ENCODE peak calls at places on chromosomes 12 and 14, in seven cellular contexts. S is heart left ventricle; X is dorsolateral prefrontal cortex; V is CD8-positive, alpha-beta T cell; B is stomach; P is foreskin fibroblast; E is MM.1S. U is an unnamed sample.
A peak's percentile ranks its signal among the peaks of the same experiment; 100 is the strongest.

GRCh38 chr12:76670776-76671175 is 93.1 kb upstream of the ZDHHC17 start:
- DNase-seq in S (no peak), X (no peak), V (no peak), B (no peak), P (peak; percentile 80), E (no peak), U (no peak)

GRCh38 chr14:102262894-102263462 is 42.0 kb downstream of the MOK start:
- DNase-seq in S (no peak), X (no peak), V (no peak), B (no peak), P (peak; percentile 52), E (no peak), U (peak; percentile 43)

GRCh38 chr14:102362084-102362483 is 606 bp downstream of the CINP start:
- DNase-seq in S (no peak), X (no peak), V (peak; percentile 14), B (no peak), P (peak; percentile 75), E (no peak), U (peak; percentile 32)

GRCh38 chr12:124094188-124094587 is 121.2 kb downstream of the ZNF664 start:
- DNase-seq in S (no peak), X (no peak), V (no peak), B (no peak), P (no peak), E (no peak), U (no peak)

GRCh38 chr12:51246254-51246853 is 7.7 kb downstream of the DAZAP2 start:
- DNase-seq in S (no peak), X (no peak), V (peak; percentile 23), B (no peak), P (peak; percentile 40), E (no peak), U (peak; percentile 56)

GRCh38 chr12:63480186-63480585 is 188.1 kb downstream of the DPY19L2 start:
- DNase-seq in S (no peak), X (no peak), V (no peak), B (no peak), P (no peak), E (no peak), U (no peak)

GRCh38 chr12:6919588-6919987 is 5.2 kb downstream of the ENO2 start:
- DNase-seq in S (peak; percentile 3), X (no peak), V (no peak), B (no peak), P (no peak), E (peak; percentile 55), U (no peak)

GRCh38 chr12:12534134-12534866 is 28.4 kb downstream of the DUSP16 start:
- DNase-seq in S (no peak), X (no peak), V (no peak), B (no peak), P (no peak), E (no peak), U (no peak)

GRCh38 chr14:26319139-26319864 is 278.5 kb downstream of the NOVA1 start:
- DNase-seq in S (no peak), X (no peak), V (no peak), B (no peak), P (no peak), E (no peak), U (no peak)

GRCh38 chr12:55847033-55847432 is 4.3 kb upstream of the MMP19 start:
- DNase-seq in S (peak; percentile 67), X (no peak), V (no peak), B (no peak), P (peak; percentile 83), E (no peak), U (peak; percentile 67)

GRCh38 chr12:1629338-1630080 is 478 bp downstream of the WNT5B start:
- DNase-seq in S (no peak), X (no peak), V (no peak), B (no peak), P (peak; percentile 45), E (no peak), U (no peak)

GRCh38 chr14:93744176-93744575 is 44.1 kb downstream of the PRIMA1 start:
- DNase-seq in S (no peak), X (peak; percentile 81), V (no peak), B (no peak), P (no peak), E (no peak), U (no peak)

GRCh38 chr14:103517626-103518415 is 4.8 kb downstream of the CKB start:
- DNase-seq in S (no peak), X (no peak), V (no peak), B (peak; percentile 64), P (peak; percentile 60), E (no peak), U (peak; percentile 36)

GRCh38 chr12:50024804-50025186 is 499 bp downstream of the RACGAP1 start:
- DNase-seq in S (no peak), X (no peak), V (peak; percentile 19), B (no peak), P (peak; percentile 38), E (peak; percentile 30), U (no peak)

GRCh38 chr14:74881425-74882102 is at the start of gene DLST:
- DNase-seq in S (peak; percentile 87), X (peak; percentile 92), V (peak; percentile 85), B (peak; percentile 87), P (peak; percentile 96), E (peak; percentile 70), U (peak; percentile 85)

GRCh38 chr12:325886-326285 is 63.2 kb downstream of the KDM5A start:
- DNase-seq in S (no peak), X (no peak), V (no peak), B (no peak), P (peak; percentile 4), E (no peak), U (no peak)

GRCh38 chr12:101604132-101604531 is 9.4 kb downstream of the MYBPC1 start:
- DNase-seq in S (no peak), X (no peak), V (no peak), B (no peak), P (no peak), E (no peak), U (no peak)

GRCh38 chr14:100239200-100239839 is 376 bp downstream of the YY1 start:
- DNase-seq in S (peak; percentile 45), X (peak; percentile 46), V (peak; percentile 34), B (no peak), P (peak; percentile 21), E (no peak), U (no peak)

DNA sequence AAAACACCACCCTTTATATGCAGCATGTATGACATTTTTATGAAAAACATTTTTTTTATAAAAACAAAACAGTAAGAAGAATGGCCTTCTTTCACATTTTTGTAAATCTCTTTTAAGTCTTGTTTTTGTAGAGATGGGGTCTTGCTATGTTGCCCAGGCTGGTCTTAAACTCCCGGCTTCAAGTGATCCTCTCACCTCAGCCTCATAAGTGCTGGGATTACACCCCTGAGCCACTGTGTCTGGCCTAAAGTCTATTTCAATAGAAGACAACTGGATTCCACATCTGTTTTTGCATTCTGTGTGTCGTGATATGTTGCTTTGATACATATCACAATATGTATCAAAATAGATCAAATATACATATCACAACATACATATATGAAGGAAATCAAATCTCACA is 98.9 kb downstream of the ELK3 start:
- DNase-seq in S (no peak), X (no peak), V (no peak), B (no peak), P (no peak), E (no peak), U (no peak)
- H3K4me3 ChIP-seq in S (no peak overlapping the region), X (no peak overlapping the region), V (no peak overlapping the region), B (no peak overlapping the region), P (no peak overlapping the region), E (no peak overlapping the region), U (no peak overlapping the region)

GRCh38 chr12:72699362-72699761 is 427.2 kb downstream of the TRHDE start:
- DNase-seq in S (no peak), X (no peak), V (no peak), B (no peak), P (no peak), E (no peak), U (no peak)
- TF ChIP-seq CTCF in S (no peak), X (no peak), V (no peak), B (no peak), P (no peak), E (no peak), U (no peak)

GRCh38 chr12:114671321-114671663 is 12.7 kb downstream of the TBX3 start:
- DNase-seq in S (no peak), X (no peak), V (no peak), B (no peak), P (peak; percentile 31), E (no peak), U (no peak)

GRCh38 chr12:114670257-114670955 is 13.6 kb downstream of the TBX3 start:
- DNase-seq in S (no peak), X (no peak), V (no peak), B (no peak), P (peak; percentile 54), E (no peak), U (no peak)

GRCh38 chr12:114668151-114668891 is 15.7 kb downstream of the TBX3 start:
- DNase-seq in S (peak; percentile 83), X (peak; percentile 75), V (no peak), B (peak; percentile 82), P (peak; percentile 97), E (peak; percentile 47), U (peak; percentile 75)

GRCh38 chr12:114668905-114669304 is 15.1 kb downstream of the TBX3 start:
- DNase-seq in S (no peak), X (no peak), V (no peak), B (no peak), P (no peak), E (no peak), U (no peak)

DNA sequence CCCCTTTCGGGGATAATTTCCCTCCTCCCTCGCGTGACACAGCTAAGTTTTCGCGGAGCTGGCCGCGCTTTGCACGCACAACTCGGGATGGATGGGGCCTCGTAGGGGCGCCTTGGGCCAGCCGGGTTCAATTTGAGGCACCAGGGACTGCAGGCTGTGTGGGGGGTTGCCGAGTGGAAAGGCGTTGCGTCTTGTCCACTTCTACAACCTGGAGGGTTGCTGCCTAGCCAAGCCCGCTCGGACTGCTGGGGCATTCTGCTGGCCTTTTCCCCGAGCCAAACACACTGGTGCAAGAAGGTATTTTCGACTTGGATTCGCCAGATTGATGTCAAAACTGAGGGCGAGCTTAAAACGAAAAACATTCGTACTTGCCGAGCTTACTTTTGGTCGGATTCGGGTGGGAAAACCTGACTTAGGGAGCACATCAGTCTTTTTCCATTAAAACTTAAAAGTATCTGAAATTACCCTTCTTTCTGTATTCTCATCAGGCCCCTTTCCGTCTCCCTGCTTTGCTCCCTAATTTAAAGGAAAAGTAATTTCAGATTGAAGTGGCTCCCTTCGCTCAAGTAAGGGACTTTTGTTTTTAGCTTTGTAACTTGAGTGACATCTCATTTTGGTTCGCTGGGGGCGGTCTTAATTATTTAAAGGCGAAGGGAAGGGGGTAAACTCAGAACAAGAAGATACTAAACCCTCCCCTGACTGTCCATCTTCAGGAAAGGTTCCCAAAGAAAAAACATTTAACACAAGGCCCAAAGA is 14.3 kb downstream of the TBX3 start:
- DNase-seq in S (no peak), X (no peak), V (no peak), B (no peak), P (peak; percentile 95), E (no peak), U (no peak)
- H3K4me3 ChIP-seq in S (no peak overlapping the region), X (no peak overlapping the region), V (no peak overlapping the region), B (no peak overlapping the region), P (peak overlapping the region; percentile 62), E (no peak overlapping the region), U (no peak overlapping the region)

DNA sequence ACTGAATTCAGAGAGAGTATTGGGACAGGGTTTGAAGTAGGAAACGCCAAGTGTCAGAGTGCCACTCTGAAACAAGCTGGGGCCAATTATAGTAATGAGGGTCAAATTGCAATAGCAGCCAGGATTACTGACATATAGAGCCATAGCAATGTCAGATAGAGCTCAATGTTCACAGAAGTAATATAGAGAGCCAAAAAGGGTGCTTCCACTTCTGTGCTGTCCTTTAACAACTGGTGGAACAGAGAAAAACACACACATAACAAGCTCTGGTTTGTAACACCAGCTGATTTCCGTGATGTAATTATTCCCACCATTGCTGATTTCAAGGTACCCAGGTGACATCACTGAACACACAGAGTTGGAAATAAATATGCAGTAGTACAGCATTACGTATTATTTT is 3.0 kb upstream of the CLEC2B start:
- DNase-seq in S (no peak), X (no peak), V (no peak), B (no peak), P (no peak), E (no peak), U (no peak)
- TF ChIP-seq CTCF in S (no peak), X (no peak), V (no peak), B (no peak), P (no peak), E (no peak), U (no peak)

U was measured in fibroblast of the aortic adventitia.